ENCODE peak calls at places on chromosomes 12 and 14, in six cellular contexts. One of them, this sample, is unnamed.
A peak's percentile ranks its signal among the peaks of the same experiment; 100 is the strongest.

GRCh38 chr12:10392394-10392930 is 2.6 kb upstream of the KLRK1 start:
- DNase-seq in HFFc6: peak; percentile 36
- DNase-seq in endothelial cell of umbilical vein: no peak
- DNase-seq in naive thymus-derived CD4-positive, alpha-beta T cell: no peak
- DNase-seq in iPS-NIHi11: peak; percentile 53
- DNase-seq in A549: peak; percentile 69
- DNase-seq in this sample: peak; percentile 49

GRCh38 chr12:132429122-132429931 is 60.6 kb upstream of the FBRSL1 start:
- DNase-seq in HFFc6: no peak
- DNase-seq in iPS-NIHi11: no peak
- DNase-seq in naive thymus-derived CD4-positive, alpha-beta T cell: no peak
- DNase-seq in A549: no peak
- DNase-seq in endothelial cell of umbilical vein: no peak
- DNase-seq in this sample: no peak

GRCh38 chr14:105211086-105211757 is 30.1 kb upstream of the NUDT14 start:
- DNase-seq in iPS-NIHi11: no peak
- DNase-seq in HFFc6: no peak
- DNase-seq in endothelial cell of umbilical vein: no peak
- DNase-seq in A549: no peak
- DNase-seq in naive thymus-derived CD4-positive, alpha-beta T cell: no peak
- DNase-seq in this sample: no peak

GRCh38 chr12:92140919-92141536 is 4.6 kb downstream of the BTG1 start:
- DNase-seq in HFFc6: no peak
- DNase-seq in naive thymus-derived CD4-positive, alpha-beta T cell: no peak
- DNase-seq in iPS-NIHi11: no peak
- DNase-seq in A549: no peak
- DNase-seq in endothelial cell of umbilical vein: no peak
- DNase-seq in this sample: no peak

GRCh38 chr12:47758834-47759690 is at the start of gene RAPGEF3:
- DNase-seq in endothelial cell of umbilical vein: peak; percentile 94
- DNase-seq in HFFc6: peak; percentile 75
- DNase-seq in naive thymus-derived CD4-positive, alpha-beta T cell: peak; percentile 56
- DNase-seq in A549: peak; percentile 82
- DNase-seq in iPS-NIHi11: peak; percentile 92
- DNase-seq in this sample: peak; percentile 92

GRCh38 chr14:71208702-71209357 is 301.6 kb downstream of the PCNX1 start:
- DNase-seq in HFFc6: no peak
- DNase-seq in A549: no peak
- DNase-seq in iPS-NIHi11: no peak
- DNase-seq in endothelial cell of umbilical vein: no peak
- DNase-seq in naive thymus-derived CD4-positive, alpha-beta T cell: no peak
- DNase-seq in this sample: no peak

GRCh38 chr12:77116277-77116676 is 50.9 kb upstream of the E2F7 start:
- DNase-seq in iPS-NIHi11: no peak
- DNase-seq in naive thymus-derived CD4-positive, alpha-beta T cell: no peak
- DNase-seq in A549: no peak
- DNase-seq in endothelial cell of umbilical vein: peak; percentile 53
- DNase-seq in HFFc6: peak; percentile 63
- DNase-seq in this sample: no peak

GRCh38 chr12:110532644-110533043 is 30.5 kb downstream of the RAD9B start:
- DNase-seq in HFFc6: no peak
- DNase-seq in iPS-NIHi11: no peak
- DNase-seq in endothelial cell of umbilical vein: no peak
- DNase-seq in A549: no peak
- DNase-seq in naive thymus-derived CD4-positive, alpha-beta T cell: no peak
- DNase-seq in this sample: no peak

GRCh38 chr12:57517187-57517586 is 3.1 kb downstream of the DDIT3 start:
- DNase-seq in endothelial cell of umbilical vein: peak; percentile 34
- DNase-seq in A549: peak; percentile 51
- DNase-seq in iPS-NIHi11: no peak
- DNase-seq in naive thymus-derived CD4-positive, alpha-beta T cell: no peak
- DNase-seq in HFFc6: peak; percentile 64
- DNase-seq in this sample: no peak

GRCh38 chr14:103151270-103151933 is 28.1 kb downstream of the TNFAIP2 start:
- DNase-seq in HFFc6: no peak
- DNase-seq in naive thymus-derived CD4-positive, alpha-beta T cell: no peak
- DNase-seq in endothelial cell of umbilical vein: no peak
- DNase-seq in A549: no peak
- DNase-seq in iPS-NIHi11: no peak
- DNase-seq in this sample: no peak

GRCh38 chr12:12979151-12979550 is 20.9 kb downstream of the HEBP1 start:
- DNase-seq in HFFc6: no peak
- DNase-seq in A549: no peak
- DNase-seq in endothelial cell of umbilical vein: peak; percentile 16
- DNase-seq in iPS-NIHi11: no peak
- DNase-seq in naive thymus-derived CD4-positive, alpha-beta T cell: no peak
- DNase-seq in this sample: no peak